ENCODE peak calls at places on chromosomes 13 and 19, in six cellular contexts. H is spleen, E is neural progenitor cell, F is Peyer's patch, L is tibial nerve, C is heart left ventricle. J is an unnamed sample. For H3K9me3, the result is how much of the 10 kb centered on the place peaks cover.

GRCh38 chr19:40721936-40722661 is 5.2 kb downstream of the ITPKC start:
- DNase-seq in H (no peak), C (no peak), F (no peak), L (no peak), E (no peak), J (no peak)

GRCh38 chr13:77833331-77833863 is 85.2 kb downstream of the EDNRB start:
- DNase-seq in H (no peak), E (peak), F (no peak), C (no peak), L (no peak), J (no peak)

GRCh38 chr19:5881543-5882299 is 11.4 kb upstream of the FUT5 start:
- DNase-seq in E (no peak), F (no peak), C (no peak), H (no peak), L (no peak), J (no peak)

GRCh38 chr13:36353001-36353400 is 6.8 kb upstream of the SPART start:
- DNase-seq in C (no peak), L (no peak), F (no peak), E (no peak), H (no peak), J (no peak)

GRCh38 chr13:27264181-27264580 is 6.4 kb upstream of the RASL11A start:
- DNase-seq in C (peak), F (no peak), E (no peak), H (no peak), L (no peak), J (no peak)

GRCh38 chr19:16497837-16498236 is 1.6 kb downstream of the C19orf44 start:
- DNase-seq in E (no peak), F (no peak), C (no peak), H (no peak), L (no peak), J (no peak)

GRCh38 chr19:17109962-17110598 is 34.5 kb downstream of the MYO9B start:
- DNase-seq in H (peak), F (no peak), L (peak), C (peak), E (no peak), J (no peak)

GRCh38 chr19:39971380-39971841 is 446 bp downstream of the PSMC4 start:
- DNase-seq in E (peak), C (peak), H (no peak), L (no peak), F (no peak), J (no peak)

GRCh38 chr19:28009696-28010095 is 1203.3 kb downstream of the UQCRFS1 start:
- DNase-seq in L (no peak), H (no peak), F (no peak), C (no peak), E (no peak), J (no peak)

GRCh38 chr19:2865334-2866221 is 1.6 kb upstream of the ZNF556 start:
- DNase-seq in C (no peak), H (no peak), L (no peak), F (no peak), E (no peak), J (no peak)

GRCh38 chr13:97334690-97335089 is 99.3 kb upstream of the RAP2A start:
- DNase-seq in H (no peak), E (no peak), C (no peak), F (no peak), L (no peak), J (no peak)

GRCh38 chr13:80276371-80277289 is 64.3 kb downstream of the SPRY2 start:
- DNase-seq in C (no peak), E (peak), F (no peak), L (no peak), H (no peak), J (no peak)

GRCh38 chr13:70324519-70324918 is 216.3 kb upstream of the KLHL1 start:
- DNase-seq in C (no peak), F (no peak), E (no peak), L (no peak), H (no peak), J (no peak)

GRCh38 chr13:110431425-110431824 is 124.3 kb downstream of the COL4A2 start:
- DNase-seq in L (no peak), E (no peak), H (no peak), C (no peak), F (no peak), J (no peak)

GRCh38 chr13:23432589-23432988 is 913 bp downstream of the SACS start:
- DNase-seq in H (no peak), F (no peak), C (no peak), E (peak), L (no peak), J (no peak)

GRCh38 chr19:34669305-34669704 is 7.7 kb downstream of the SCGB2B2 start:
- DNase-seq in L (no peak), F (no peak), C (no peak), E (no peak), H (no peak), J (no peak)

GRCh38 chr19:41000310-41000737 is 9.2 kb downstream of the CYP2B6 start:
- DNase-seq in F (peak), H (no peak), L (no peak), C (no peak), E (no peak), J (no peak)

GRCh38 chr19:1411255-1412191 is 4.1 kb downstream of the DAZAP1 start:
- DNase-seq in L (no peak), F (no peak), H (no peak), E (no peak), C (peak), J (no peak)

GRCh38 chr19:28601723-28602440 is 611.1 kb downstream of the UQCRFS1 start:
- DNase-seq in E (no peak), F (no peak), H (no peak), L (no peak), C (no peak), J (no peak)

GRCh38 chr19:1590641-1591397 is 1.8 kb downstream of the MBD3 start:
- DNase-seq in C (no peak), E (peak), H (no peak), F (peak), L (no peak), J (no peak)

GRCh38 chr19:41298327-41298964 is 11.5 kb upstream of the CCDC97 start:
- DNase-seq in F (peak), H (no peak), L (peak), E (no peak), C (peak), J (peak)

GRCh38 chr13:113937497-113938140 is 36.3 kb downstream of the C13orf46 start:
- DNase-seq in E (no peak), H (peak), C (peak), L (no peak), F (no peak), J (no peak)

GRCh38 chr19:10808937-10809655 is 26.9 kb downstream of the TMED1 start:
- DNase-seq in H (no peak), C (no peak), F (no peak), L (no peak), E (no peak), J (no peak)

GRCh38 chr13:111337741-111338140 is 17.3 kb downstream of the TEX29 start:
- DNase-seq in L (no peak), E (no peak), C (no peak), F (no peak), H (no peak), J (no peak)

GRCh38 chr13:108827637-108828036 is 198.2 kb downstream of the MYO16 start:
- DNase-seq in F (no peak), E (no peak), H (no peak), L (no peak), C (no peak), J (no peak)

GRCh38 chr13:95185851-95186250 is 115.4 kb downstream of the ABCC4 start:
- DNase-seq in E (no peak), C (no peak), L (no peak), H (no peak), F (no peak), J (no peak)

GRCh38 chr19:4972509-4973230 is 3.8 kb downstream of the KDM4B start:
- DNase-seq in F (no peak), L (no peak), E (no peak), C (no peak), H (no peak), J (no peak)

GRCh38 chr13:46731535-46731934 is 65.4 kb downstream of the ESD start:
- DNase-seq in H (no peak), E (no peak), L (no peak), C (no peak), F (no peak), J (no peak)

GRCh38 chr19:41111296-41111695 is 2.9 kb upstream of the CYP2F1 start:
- DNase-seq in L (no peak), H (no peak), F (no peak), C (no peak), E (no peak), J (no peak)

GRCh38 chr13:95243207-95243606 is 58.0 kb downstream of the ABCC4 start:
- DNase-seq in L (no peak), H (no peak), F (no peak), E (no peak), C (no peak), J (no peak)

GRCh38 chr13:60617863-60618733 is 221.1 kb downstream of the TDRD3 start:
- DNase-seq in C (no peak), F (no peak), H (no peak), E (peak), L (no peak), J (no peak)

GRCh38 chr19:8831832-8832131 is 322 bp downstream of the ZNF558 start:
- DNase-seq in F (no peak), L (no peak), E (no peak), H (no peak), C (no peak), J (no peak)

GRCh38 chr13:110323172-110323851 is 16.2 kb downstream of the COL4A2 start:
- DNase-seq in F (no peak), L (no peak), E (no peak), H (no peak), C (no peak), J (no peak)

GRCh38 chr13:48493076-48493765 is 39.7 kb downstream of the RCBTB2 start:
- DNase-seq in C (peak), L (no peak), F (no peak), E (no peak), H (no peak), J (no peak)

GRCh38 chr13:50161052-50161451 is 145.8 kb downstream of the KCNRG start:
- DNase-seq in C (no peak), L (no peak), F (no peak), H (no peak), E (no peak), J (no peak)

GRCh38 chr13:68929055-68929454 is 1178.6 kb upstream of the ATXN8OS start:
- DNase-seq in C (no peak), H (no peak), L (no peak), E (no peak), F (no peak), J (no peak)

GRCh38 chr13:68923995-68924394 is 1183.6 kb upstream of the ATXN8OS start:
- DNase-seq in F (no peak), L (no peak), C (no peak), E (no peak), H (no peak), J (no peak)

DNA sequence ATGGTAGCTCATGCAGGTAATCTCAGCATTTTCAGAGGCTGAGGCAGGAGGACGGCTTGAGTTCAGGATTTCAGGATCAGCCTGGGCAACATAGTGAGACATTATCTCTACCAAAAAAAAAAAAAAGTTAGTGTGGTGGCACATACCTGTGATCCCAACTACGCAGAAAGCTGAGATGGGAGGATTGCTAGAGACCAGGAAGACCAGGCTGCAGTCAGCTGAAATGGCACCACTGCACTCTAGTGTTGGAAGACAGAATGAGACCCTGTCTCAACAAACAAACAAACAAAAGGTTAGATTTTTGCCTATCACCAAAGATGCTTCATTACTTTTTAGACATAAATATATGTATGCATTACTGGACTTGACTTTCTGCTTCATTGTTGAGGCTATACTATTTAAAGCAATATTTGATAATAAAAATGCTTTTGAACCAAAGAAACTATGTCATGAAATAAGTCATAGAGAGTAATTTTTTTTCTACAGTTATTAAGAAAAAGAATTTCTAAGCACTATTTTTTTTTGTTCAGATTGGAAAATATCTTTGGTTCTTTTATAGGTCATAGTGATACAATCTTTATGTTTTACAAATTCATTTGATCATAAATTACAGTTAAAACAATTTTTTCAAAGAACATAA is 1180.1 kb upstream of the ATXN8OS start:
- DNase-seq in F (no peak), E (peak), C (no peak), H (no peak), L (no peak), J (no peak)
- TF ChIP-seq CTCF in F (no peak), E (peak), C (no peak), H (no peak), L (peak), J (no peak)

GRCh38 chr19:13376537-13376936 is 129.7 kb downstream of the CACNA1A start:
- DNase-seq in L (no peak), F (no peak), H (no peak), E (no peak), C (no peak), J (no peak)
- H3K9me3 ChIP-seq in L (under half), F (under half), H (under half), E (under half), C (under half), J (under half)

GRCh38 chr13:40338217-40338616 is 328.2 kb downstream of the FOXO1 start:
- DNase-seq in F (no peak), E (no peak), L (no peak), H (no peak), C (no peak), J (no peak)

GRCh38 chr13:40341501-40341900 is 324.9 kb downstream of the FOXO1 start:
- DNase-seq in E (peak), L (no peak), F (no peak), C (no peak), H (no peak), J (no peak)

GRCh38 chr13:40342461-40342860 is 324.0 kb downstream of the FOXO1 start:
- DNase-seq in F (no peak), L (no peak), H (no peak), E (no peak), C (no peak), J (no peak)

GRCh38 chr13:40341086-40341471 is 325.4 kb downstream of the FOXO1 start:
- DNase-seq in F (no peak), L (no peak), C (no peak), E (peak), H (no peak), J (no peak)

DNA sequence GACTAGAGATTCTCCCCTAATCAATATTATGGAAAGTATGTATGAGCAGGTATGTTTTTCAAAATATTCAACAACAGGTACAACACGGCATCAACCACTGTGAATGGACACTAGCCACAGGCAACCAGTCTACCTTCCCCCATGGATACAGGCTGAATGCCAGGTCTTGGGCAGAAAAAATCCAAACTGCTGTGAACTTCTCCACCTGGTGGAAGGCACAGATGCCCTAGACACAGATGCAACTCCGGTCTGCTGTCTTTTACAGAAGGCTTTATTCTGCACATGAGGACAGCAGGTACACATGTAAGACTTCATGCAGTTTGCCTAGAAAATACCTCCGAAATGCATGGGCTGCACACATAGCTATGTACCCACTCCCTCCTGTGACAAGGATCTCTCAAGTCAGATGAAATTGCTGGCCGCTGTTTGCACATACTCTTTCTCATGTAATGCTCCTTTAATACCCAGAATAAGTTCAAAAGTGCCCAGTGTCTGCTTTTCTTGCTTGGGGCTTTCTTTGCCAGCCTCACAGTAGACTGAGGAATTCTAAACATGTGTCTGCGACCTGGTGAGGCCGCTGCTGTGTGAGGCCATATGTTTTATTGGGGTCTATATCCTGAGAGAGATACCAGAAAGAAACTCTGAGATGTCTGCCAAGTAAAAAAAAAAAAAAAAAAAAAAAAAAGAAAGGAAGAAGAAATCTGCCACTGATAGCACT is 325.9 kb downstream of the FOXO1 start:
- DNase-seq in C (no peak), F (no peak), H (no peak), L (no peak), E (peak), J (no peak)
- TF ChIP-seq CTCF in C (no peak), F (no peak), H (no peak), L (no peak), E (no peak), J (no peak)

GRCh38 chr19:22515435-22515834 is 93.3 kb upstream of the ZNF98 start:
- DNase-seq in F (no peak), C (no peak), L (no peak), H (no peak), E (no peak), J (no peak)
- H3K9me3 ChIP-seq in F (under half), C (under half), L (under half), H (under half), E (under half), J (under half)

DNA sequence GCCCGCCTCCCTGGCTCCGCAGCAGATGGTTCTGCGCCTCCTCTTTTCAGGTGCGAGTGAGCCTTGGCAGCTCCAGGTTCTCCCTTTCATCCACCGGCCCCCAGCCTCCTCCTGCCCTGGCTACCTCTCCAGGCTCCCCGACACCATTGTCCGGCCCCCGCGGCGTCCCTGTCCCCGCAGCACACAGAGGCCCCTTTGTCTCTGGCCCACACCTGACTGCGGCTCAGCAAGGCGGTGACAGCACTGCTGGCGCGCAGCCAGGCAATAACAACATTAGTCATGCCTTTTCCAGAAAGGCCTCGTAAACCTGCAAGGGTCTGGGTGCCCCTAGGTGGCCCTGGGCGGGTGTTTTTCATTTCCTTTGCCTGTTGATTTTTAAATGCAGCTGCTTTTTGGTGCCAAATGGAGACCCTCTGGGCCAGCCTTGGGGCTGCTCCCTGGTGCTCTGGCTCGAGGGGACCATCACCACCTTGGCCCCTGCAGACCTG is 73.2 kb upstream of the MEDAG start:
- DNase-seq in F (peak), H (no peak), C (peak), E (peak), L (no peak), J (peak)
- TF ChIP-seq CTCF in F (no peak), H (no peak), C (no peak), E (no peak), L (no peak), J (no peak)

GRCh38 chr19:58108546-58108817 is 10.5 kb upstream of the ZSCAN18 start:
- DNase-seq in E (no peak), F (no peak), C (no peak), H (no peak), L (no peak), J (no peak)

DNA sequence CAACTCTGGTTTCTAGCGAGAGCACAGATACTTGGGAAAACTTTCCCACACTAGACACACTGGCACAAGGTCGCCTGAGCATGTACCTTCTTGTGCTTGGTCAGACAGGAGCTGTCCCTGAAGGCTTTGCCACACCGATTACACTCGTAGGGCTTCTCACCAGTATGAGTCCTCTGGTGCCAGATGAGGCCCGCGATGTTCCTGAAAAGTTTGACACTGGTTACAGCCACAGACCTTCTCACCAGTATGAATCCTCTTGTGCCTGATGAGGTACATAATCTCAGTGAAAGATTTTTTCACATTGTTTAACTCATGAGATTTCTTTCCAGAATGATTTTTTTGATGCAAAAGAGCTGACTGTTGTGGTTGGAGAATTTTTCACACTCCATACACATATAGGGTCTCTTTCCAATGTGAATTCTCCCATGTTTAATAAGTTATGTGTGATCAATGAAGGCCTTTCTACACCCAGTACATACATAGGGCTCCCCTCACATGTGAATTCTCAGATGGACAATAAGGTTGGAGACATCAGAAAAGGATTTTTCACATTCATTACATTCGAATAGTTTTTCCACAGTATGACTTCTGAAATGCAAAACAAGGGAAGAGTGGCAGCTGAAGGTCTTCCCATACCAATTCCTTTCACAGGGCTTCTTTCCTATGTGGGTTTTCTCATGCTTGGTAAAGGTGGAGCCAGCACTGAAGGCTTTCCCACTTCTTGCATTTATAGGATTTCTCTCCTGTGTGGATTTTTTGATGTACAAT is 9.9 kb upstream of the ZSCAN18 start:
- DNase-seq in E (no peak), L (no peak), H (no peak), F (no peak), C (no peak), J (no peak)
- H3K9me3 ChIP-seq in E (under half), L (under half), H (under half), F (half or more), C (under half), J (under half)